ENCODE peak calls at places on chromosomes 6 and 20, in four cellular contexts. One of them, this sample, is unnamed.

GRCh38 chr20:4183361-4183760 is 168.0 kb upstream of the RNF24 start:
- DNase-seq in dermis blood vessel endothelial cell: no peak
- DNase-seq in lung microvascular endothelial cell: no peak
- DNase-seq in stomach: no peak
- DNase-seq in this sample: no peak

GRCh38 chr6:142416179-142416578 is 114.4 kb downstream of the ADGRG6 start:
- DNase-seq in dermis blood vessel endothelial cell: peak; percentile 98
- DNase-seq in lung microvascular endothelial cell: peak; percentile 43
- DNase-seq in stomach: no peak
- DNase-seq in this sample: no peak

GRCh38 chr20:53642196-53643030 is 48.8 kb upstream of the ZNF217 start:
- DNase-seq in dermis blood vessel endothelial cell: peak; percentile 83
- DNase-seq in lung microvascular endothelial cell: peak; percentile 64
- DNase-seq in stomach: peak; percentile 58
- DNase-seq in this sample: no peak

GRCh38 chr6:151149788-151150187 is 90.0 kb upstream of the AKAP12 start:
- DNase-seq in dermis blood vessel endothelial cell: no peak
- DNase-seq in lung microvascular endothelial cell: no peak
- DNase-seq in stomach: no peak
- DNase-seq in this sample: no peak

GRCh38 chr6:140490086-140490485 is 1115.6 kb upstream of the CITED2 start:
- DNase-seq in dermis blood vessel endothelial cell: no peak
- DNase-seq in lung microvascular endothelial cell: no peak
- DNase-seq in stomach: no peak
- DNase-seq in this sample: no peak

GRCh38 chr6:4924872-4925271 is 79.0 kb downstream of the RPP40 start:
- DNase-seq in dermis blood vessel endothelial cell: no peak
- DNase-seq in lung microvascular endothelial cell: no peak
- DNase-seq in stomach: no peak
- DNase-seq in this sample: no peak

GRCh38 chr6:149900620-149901443 is 2.9 kb upstream of the RAET1E start:
- DNase-seq in dermis blood vessel endothelial cell: no peak
- DNase-seq in lung microvascular endothelial cell: no peak
- DNase-seq in stomach: no peak
- DNase-seq in this sample: no peak

GRCh38 chr6:30344868-30345671 is at the start of gene RPP21:
- DNase-seq in dermis blood vessel endothelial cell: peak; percentile 86
- DNase-seq in lung microvascular endothelial cell: peak; percentile 85
- DNase-seq in stomach: peak; percentile 90
- DNase-seq in this sample: peak; percentile 68

GRCh38 chr6:155187096-155187495 is 76.7 kb upstream of the CLDN20 start:
- DNase-seq in dermis blood vessel endothelial cell: no peak
- DNase-seq in lung microvascular endothelial cell: no peak
- DNase-seq in stomach: no peak
- DNase-seq in this sample: no peak

GRCh38 chr20:18524646-18525045 is 16.9 kb downstream of the SEC23B start:
- DNase-seq in dermis blood vessel endothelial cell: no peak
- DNase-seq in lung microvascular endothelial cell: no peak
- DNase-seq in stomach: no peak
- DNase-seq in this sample: no peak

GRCh38 chr6:19804362-19805145 is 32.6 kb upstream of the ID4 start:
- DNase-seq in dermis blood vessel endothelial cell: peak; percentile 98
- DNase-seq in lung microvascular endothelial cell: peak; percentile 99
- DNase-seq in stomach: peak; percentile 95
- DNase-seq in this sample: peak; percentile 93

GRCh38 chr6:34151321-34152041 is 5.6 kb upstream of the GRM4 start:
- DNase-seq in dermis blood vessel endothelial cell: no peak
- DNase-seq in lung microvascular endothelial cell: no peak
- DNase-seq in stomach: no peak
- DNase-seq in this sample: no peak

GRCh38 chr20:48932375-48932941 is 10.9 kb downstream of the ARFGEF2 start:
- DNase-seq in dermis blood vessel endothelial cell: no peak
- DNase-seq in lung microvascular endothelial cell: no peak
- DNase-seq in stomach: no peak
- DNase-seq in this sample: no peak

GRCh38 chr6:21680611-21681010 is 87.1 kb downstream of the SOX4 start:
- DNase-seq in dermis blood vessel endothelial cell: no peak
- DNase-seq in lung microvascular endothelial cell: no peak
- DNase-seq in stomach: no peak
- DNase-seq in this sample: no peak

GRCh38 chr6:144566868-144567615 is 281.9 kb downstream of the UTRN start:
- DNase-seq in dermis blood vessel endothelial cell: peak; percentile 22
- DNase-seq in lung microvascular endothelial cell: no peak
- DNase-seq in stomach: no peak
- DNase-seq in this sample: no peak

GRCh38 chr6:41970436-41970846 is 28.8 kb upstream of the CCND3 start:
- DNase-seq in dermis blood vessel endothelial cell: peak; percentile 41
- DNase-seq in lung microvascular endothelial cell: peak; percentile 40
- DNase-seq in stomach: no peak
- DNase-seq in this sample: no peak

This sample was measured in hypothalamus.